ENCODE peak calls at places on chromosomes 3 and 15, in six cellular contexts. One of them, this sample, is unnamed.

GRCh38 chr3:48765376-48765775 is 48.4 kb upstream of the IP6K2 start:
- DNase-seq in NCI-H1048: no peak
- DNase-seq in GM23338: peak
- DNase-seq in ovary: no peak
- DNase-seq in ecto neural progenitor cell: no peak
- DNase-seq in HuH-7: no peak
- DNase-seq in this sample: no peak

GRCh38 chr3:107208796-107209195 is 168.4 kb upstream of the CCDC54 start:
- DNase-seq in ovary: no peak
- DNase-seq in HuH-7: no peak
- DNase-seq in NCI-H1048: no peak
- DNase-seq in ecto neural progenitor cell: no peak
- DNase-seq in GM23338: no peak
- DNase-seq in this sample: no peak

GRCh38 chr15:88118035-88118434 is 138.5 kb downstream of the NTRK3 start:
- DNase-seq in ovary: no peak
- DNase-seq in ecto neural progenitor cell: no peak
- DNase-seq in HuH-7: no peak
- DNase-seq in NCI-H1048: no peak
- DNase-seq in GM23338: no peak
- DNase-seq in this sample: no peak

GRCh38 chr3:157145566-157145965 is 14.4 kb downstream of the CCNL1 start:
- DNase-seq in HuH-7: no peak
- DNase-seq in GM23338: no peak
- DNase-seq in NCI-H1048: no peak
- DNase-seq in ecto neural progenitor cell: no peak
- DNase-seq in ovary: no peak
- DNase-seq in this sample: no peak

GRCh38 chr3:69313251-69313650 is 72.6 kb downstream of the FRMD4B start:
- DNase-seq in NCI-H1048: no peak
- DNase-seq in ovary: no peak
- DNase-seq in GM23338: no peak
- DNase-seq in HuH-7: no peak
- DNase-seq in ecto neural progenitor cell: no peak
- DNase-seq in this sample: no peak

GRCh38 chr15:60740787-60741354 is 261.9 kb upstream of the ICE2 start:
- DNase-seq in GM23338: no peak
- DNase-seq in ovary: no peak
- DNase-seq in NCI-H1048: no peak
- DNase-seq in HuH-7: no peak
- DNase-seq in ecto neural progenitor cell: no peak
- DNase-seq in this sample: no peak

GRCh38 chr3:188154758-188155574 is 1.0 kb downstream of the LPP start:
- DNase-seq in ovary: no peak
- DNase-seq in ecto neural progenitor cell: no peak
- DNase-seq in NCI-H1048: no peak
- DNase-seq in HuH-7: no peak
- DNase-seq in GM23338: no peak
- DNase-seq in this sample: no peak

GRCh38 chr15:100596792-100597191 is 5.2 kb downstream of the LINS1 start:
- DNase-seq in HuH-7: no peak
- DNase-seq in ovary: no peak
- DNase-seq in GM23338: no peak
- DNase-seq in NCI-H1048: no peak
- DNase-seq in ecto neural progenitor cell: no peak
- DNase-seq in this sample: no peak